ENCODE peak calls at places on chromosomes 7 and 10, in ten cellular contexts. G is cardiac muscle cell, F is foreskin fibroblast, T is heart right ventricle, N is heart left ventricle, E is endothelial cell, Q is kidney epithelial cell, P is lower lobe of right lung, S is MCF 10A, X is B cell. M is an unnamed sample.
A peak's percentile ranks its signal among the peaks of the same experiment; 100 is the strongest.

GRCh38 chr7:16978358-16979244 is 96.8 kb upstream of the AGR3 start:
- DNase-seq in S (peak; percentile 69), P (no peak), N (no peak), F (peak; percentile 53), T (no peak), E (no peak), X (no peak), G (no peak), Q (peak; percentile 38), M (no peak)

GRCh38 chr10:3668961-3669330 is 116.1 kb downstream of the KLF6 start:
- DNase-seq in X (no peak), Q (no peak), G (no peak), F (no peak), S (no peak), E (no peak), N (no peak), P (no peak), T (no peak), M (no peak)

GRCh38 chr7:72336382-72336886 is 75.7 kb downstream of the CALN1 start:
- DNase-seq in G (peak; percentile 19), F (no peak), S (no peak), P (no peak), Q (no peak), T (no peak), X (no peak), E (peak; percentile 31), N (no peak), M (no peak)

GRCh38 chr10:14954934-14955333 is 1.0 kb upstream of the DCLRE1C start:
- DNase-seq in X (no peak), G (no peak), E (no peak), N (no peak), S (no peak), Q (no peak), F (no peak), P (no peak), T (no peak), M (no peak)

GRCh38 chr10:53646525-53646924 is 873.9 kb upstream of the MBL2 start:
- DNase-seq in P (no peak), S (no peak), T (no peak), Q (no peak), F (no peak), G (no peak), X (no peak), E (no peak), N (no peak), M (no peak)

GRCh38 chr10:778626-779330 is 89.3 kb upstream of the DIP2C start:
- DNase-seq in S (peak; percentile 27), E (no peak), P (no peak), G (no peak), T (no peak), X (no peak), N (no peak), F (no peak), Q (peak; percentile 25), M (no peak)

GRCh38 chr7:126662826-126663225 is 589.9 kb downstream of the GRM8 start:
- DNase-seq in F (no peak), T (no peak), G (no peak), Q (no peak), E (no peak), N (no peak), X (no peak), S (no peak), P (no peak), M (no peak)

GRCh38 chr10:124081547-124082140 is 11.8 kb downstream of the CHST15 start:
- DNase-seq in P (peak; percentile 14), G (no peak), Q (no peak), E (no peak), F (no peak), S (no peak), X (no peak), N (no peak), T (no peak), M (no peak)

GRCh38 chr10:113007343-113007771 is 57.3 kb downstream of the TCF7L2 start:
- DNase-seq in X (no peak), Q (no peak), N (no peak), T (no peak), F (no peak), G (no peak), S (no peak), P (no peak), E (no peak), M (no peak)

DNA sequence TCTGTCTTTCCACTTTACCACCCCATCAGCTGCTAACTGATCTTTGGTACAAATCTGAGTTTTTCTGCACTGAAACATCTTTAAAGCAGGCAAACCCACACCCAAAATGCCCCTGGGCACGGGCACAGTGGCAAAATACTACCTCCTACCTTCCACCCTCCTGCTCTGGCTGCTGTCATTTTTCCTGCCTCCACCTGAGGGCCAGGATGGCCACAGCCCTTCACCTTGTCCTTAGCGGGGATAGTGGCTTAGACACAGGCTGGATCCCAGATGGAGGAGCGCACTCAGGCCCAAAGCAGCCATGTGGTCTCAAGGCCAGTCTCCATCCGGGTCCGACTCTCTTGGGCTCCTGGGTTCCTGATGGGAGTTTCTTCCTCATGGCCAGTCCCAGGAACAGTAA is 98.3 kb downstream of the HIF1AN start:
- DNase-seq in F (no peak), G (no peak), S (no peak), P (no peak), E (no peak), N (no peak), T (no peak), Q (no peak), X (no peak), M (no peak)
- TF ChIP-seq CTCF in F (no peak), G (no peak), S (no peak), P (no peak), E (no peak), N (no peak), T (no peak), Q (no peak), X (no peak), M (no peak)

GRCh38 chr7:94509879-94510581 is 421 bp downstream of the CASD1 start:
- DNase-seq in Q (no peak), S (peak; percentile 65), E (peak; percentile 72), G (peak; percentile 88), P (peak; percentile 80), T (peak; percentile 64), X (peak; percentile 93), F (peak; percentile 54), N (peak; percentile 66), M (peak; percentile 62)
- TF ChIP-seq CTCF in Q (peak; percentile 8), S (no peak), E (no peak), G (peak; percentile 35), P (peak; percentile 28), T (peak; percentile 33), X (peak; percentile 5), F (peak; percentile 25), N (peak; percentile 10), M (peak; percentile 38)

GRCh38 chr10:76303682-76304316 is 872.4 kb downstream of the LRMDA start:
- DNase-seq in T (peak; percentile 59), S (peak; percentile 73), X (no peak), F (peak; percentile 71), N (peak; percentile 74), Q (no peak), G (peak; percentile 92), E (peak; percentile 70), P (peak; percentile 77), M (peak; percentile 63)

GRCh38 chr10:76302936-76303656 is 871.7 kb downstream of the LRMDA start:
- DNase-seq in X (no peak), Q (no peak), E (no peak), S (no peak), G (peak; percentile 67), F (no peak), P (no peak), T (no peak), N (no peak), M (no peak)

GRCh38 chr10:76299501-76299900 is 868.1 kb downstream of the LRMDA start:
- DNase-seq in P (no peak), F (no peak), G (no peak), E (no peak), Q (no peak), S (no peak), T (no peak), N (no peak), X (no peak), M (no peak)

GRCh38 chr10:76302491-76302890 is 871.1 kb downstream of the LRMDA start:
- DNase-seq in N (no peak), P (no peak), T (no peak), G (no peak), F (no peak), Q (no peak), X (no peak), S (no peak), E (no peak), M (no peak)

DNA sequence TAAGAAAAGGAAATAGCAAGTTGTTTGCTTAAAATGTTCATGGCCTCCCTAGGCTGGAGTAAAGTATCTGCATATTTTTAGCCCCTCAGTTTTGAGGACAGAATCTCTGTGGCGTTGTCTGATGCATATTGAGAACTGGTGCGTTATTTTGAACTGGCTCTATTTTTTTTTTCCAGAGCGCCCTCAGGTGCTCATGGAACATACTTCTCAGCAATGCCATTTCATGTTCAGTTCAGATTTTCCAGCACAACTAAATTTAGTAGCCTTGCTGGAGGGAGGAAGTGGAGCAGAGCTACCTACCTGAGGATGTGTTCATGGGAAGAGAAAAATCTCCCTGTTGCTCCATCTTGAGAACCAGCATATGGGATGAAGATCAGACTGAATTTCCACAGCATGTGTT is 870.5 kb downstream of the LRMDA start:
- DNase-seq in T (no peak), F (no peak), P (no peak), E (no peak), S (peak; percentile 3), G (peak; percentile 74), X (no peak), Q (no peak), N (no peak), M (no peak)
- TF ChIP-seq CTCF in T (no peak), F (no peak), P (no peak), E (no peak), S (no peak), G (no peak), X (no peak), Q (peak; percentile 26), N (no peak), M (peak; percentile 23)

GRCh38 chr7:12670071-12670729 is 17.2 kb upstream of the ARL4A start:
- DNase-seq in E (no peak), G (no peak), X (no peak), S (peak; percentile 50), T (no peak), N (no peak), Q (no peak), P (no peak), F (peak; percentile 36), M (no peak)

GRCh38 chr7:12670759-12671545 is 16.5 kb upstream of the ARL4A start:
- DNase-seq in E (no peak), Q (no peak), X (peak; percentile 23), T (no peak), N (no peak), G (no peak), S (no peak), F (no peak), P (no peak), M (no peak)

GRCh38 chr7:12674053-12674452 is 13.4 kb upstream of the ARL4A start:
- DNase-seq in N (no peak), G (no peak), F (no peak), T (no peak), X (no peak), P (no peak), Q (no peak), E (no peak), S (no peak), M (no peak)

DNA sequence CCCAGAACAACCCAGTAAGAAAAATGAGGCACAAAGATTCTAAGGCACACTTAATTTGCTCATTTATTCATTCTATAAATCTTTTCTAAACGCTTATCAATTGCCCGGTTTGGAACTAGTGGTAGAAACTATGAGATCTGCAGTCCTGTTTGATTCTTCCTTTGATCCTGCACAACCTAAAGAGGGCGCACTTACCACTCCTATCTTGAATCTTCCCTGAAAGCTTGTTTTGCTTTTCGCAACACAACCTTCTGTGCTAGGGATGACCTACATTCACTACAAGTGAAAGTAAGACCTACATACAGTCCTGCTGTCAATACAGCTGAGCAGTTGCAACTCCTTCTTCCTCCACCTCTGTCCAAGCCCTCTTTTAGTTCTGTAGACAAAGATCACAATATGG is 12.6 kb upstream of the ARL4A start:
- DNase-seq in N (no peak), P (no peak), X (peak; percentile 40), T (no peak), E (peak; percentile 12), G (no peak), S (peak; percentile 71), F (peak; percentile 34), Q (no peak), M (no peak)
- TF ChIP-seq CTCF in N (no peak), P (peak; percentile 52), X (peak; percentile 41), T (no peak), E (peak; percentile 24), G (peak; percentile 62), S (no peak), F (peak; percentile 19), Q (no peak), M (peak; percentile 43)

M was measured in neural crest cell.